ENCODE peak calls at places on chromosomes 7 and 10, in seven cellular contexts. U is mesenchymal stem cell, G is IMR-90, S is mesendoderm, C is neuronal stem cell, B is H1, X is H9. J is an unnamed sample.

GRCh38 chr7:7867835-7868234 is 100.8 kb upstream of the GLCCI1 start:
- DNase-seq in G (no peak), S (peak), C (no peak), U (no peak), X (no peak), B (no peak), J (no peak)

GRCh38 chr10:34666008-34666700 is 148.9 kb downstream of the PARD3 start:
- DNase-seq in B (no peak), X (no peak), U (peak), G (peak), S (peak), C (peak), J (peak)

GRCh38 chr10:55629792-55630490 is 731.1 kb downstream of the ZWINT start:
- DNase-seq in U (peak), S (peak), C (peak), B (no peak), G (peak), X (peak), J (no peak)

GRCh38 chr10:119378737-119379067 is 163.8 kb downstream of the RGS10 start:
- DNase-seq in S (no peak), C (no peak), G (no peak), U (no peak), X (no peak), B (no peak), J (no peak)

GRCh38 chr7:141381794-141382453 is 169.3 kb upstream of the AGK start:
- DNase-seq in S (no peak), B (no peak), U (no peak), G (no peak), C (no peak), X (no peak), J (no peak)

GRCh38 chr10:114430688-114431413 is 26.5 kb upstream of the AFAP1L2 start:
- DNase-seq in S (no peak), C (no peak), U (no peak), G (no peak), B (no peak), X (no peak), J (no peak)

GRCh38 chr10:129098517-129098916 is 368.5 kb upstream of the MGMT start:
- DNase-seq in C (no peak), U (no peak), X (no peak), G (no peak), S (no peak), B (no peak), J (no peak)

GRCh38 chr7:151871904-151872303 is 5.0 kb downstream of the PRKAG2 start:
- DNase-seq in G (no peak), X (no peak), B (no peak), C (no peak), U (no peak), S (no peak), J (no peak)

GRCh38 chr10:103759100-103759781 is 96.1 kb downstream of the SH3PXD2A start:
- DNase-seq in X (no peak), G (peak), S (no peak), C (no peak), U (peak), B (no peak), J (no peak)

GRCh38 chr7:84021292-84021898 is 173.2 kb downstream of the SEMA3A start:
- DNase-seq in G (peak), C (no peak), S (no peak), B (no peak), X (no peak), U (no peak), J (no peak)

GRCh38 chr10:97327348-97328294 is 6.9 kb downstream of the FRAT2 start:
- DNase-seq in X (no peak), C (no peak), U (no peak), G (no peak), S (no peak), B (no peak), J (no peak)

GRCh38 chr7:120052884-120053382 is 220.0 kb upstream of the KCND2 start:
- DNase-seq in B (no peak), C (no peak), U (peak), S (peak), G (peak), X (no peak), J (peak)

GRCh38 chr7:26485421-26486019 is 193.9 kb downstream of the SNX10 start:
- DNase-seq in C (no peak), X (no peak), S (no peak), B (no peak), G (no peak), U (peak), J (no peak)

GRCh38 chr10:132297521-132297920 is 10.2 kb downstream of the STK32C start:
- DNase-seq in S (no peak), B (no peak), C (no peak), U (no peak), X (peak), G (no peak), J (no peak)

GRCh38 chr10:30606313-30606712 is 23.2 kb downstream of the LYZL2 start:
- DNase-seq in S (no peak), X (no peak), G (no peak), C (no peak), B (no peak), U (no peak), J (no peak)

GRCh38 chr7:29078286-29078685 is 68.1 kb downstream of the CPVL start:
- DNase-seq in X (no peak), G (no peak), C (no peak), B (no peak), S (no peak), U (no peak), J (no peak)

GRCh38 chr7:23918856-23919255 is 208.8 kb downstream of the STK31 start:
- DNase-seq in U (peak), G (no peak), B (peak), S (peak), X (peak), C (no peak), J (peak)

GRCh38 chr7:50921114-50921513 is 138.4 kb upstream of the GRB10 start:
- DNase-seq in B (no peak), G (no peak), X (no peak), U (no peak), C (no peak), S (no peak), J (no peak)

GRCh38 chr7:110061387-110061786 is 1029.5 kb upstream of the LRRN3 start:
- DNase-seq in C (no peak), S (no peak), X (no peak), B (no peak), U (no peak), G (no peak), J (no peak)

GRCh38 chr10:94003496-94003895 is 9.8 kb downstream of the PLCE1 start:
- DNase-seq in S (no peak), G (no peak), U (no peak), B (no peak), C (no peak), X (no peak), J (no peak)

GRCh38 chr10:107701947-107702346 is 537.4 kb upstream of the SORCS1 start:
- DNase-seq in X (no peak), S (peak), C (no peak), B (no peak), G (peak), U (peak), J (no peak)

GRCh38 chr7:17289074-17289665 is 9.3 kb upstream of the AHR start:
- DNase-seq in G (peak), C (no peak), B (no peak), S (no peak), X (no peak), U (peak), J (no peak)

GRCh38 chr10:49609283-49610014 is 661 bp upstream of the SLC18A3 start:
- DNase-seq in G (no peak), S (no peak), U (no peak), B (no peak), C (no peak), X (peak), J (no peak)

GRCh38 chr10:3948843-3949242 is 163.8 kb upstream of the KLF6 start:
- DNase-seq in C (no peak), G (peak), U (no peak), S (no peak), X (no peak), B (no peak), J (no peak)

GRCh38 chr7:93575555-93576397 is 1.3 kb upstream of the CALCR start:
- DNase-seq in C (no peak), X (peak), U (no peak), G (no peak), S (peak), B (no peak), J (peak)

GRCh38 chr10:86443936-86444335 is 77.3 kb upstream of the GRID1 start:
- DNase-seq in C (no peak), X (no peak), U (peak), G (peak), B (no peak), S (no peak), J (no peak)

GRCh38 chr10:27713906-27714305 is 31.7 kb downstream of the MKX start:
- DNase-seq in G (no peak), U (no peak), C (no peak), X (no peak), B (no peak), S (no peak), J (no peak)

GRCh38 chr7:7175075-7175695 is 7.2 kb upstream of the C1GALT1 start:
- DNase-seq in B (no peak), S (no peak), U (no peak), X (no peak), G (no peak), C (no peak), J (peak)

GRCh38 chr10:5888843-5889623 is 660 bp downstream of the ANKRD16 start:
- DNase-seq in U (peak), X (peak), B (no peak), S (peak), C (peak), G (no peak), J (peak)
- H2BK120ac ChIP-seq in U (peak), X (no peak), B (no peak), S (peak), C (no peak), G (no peak), J (no peak)

DNA sequence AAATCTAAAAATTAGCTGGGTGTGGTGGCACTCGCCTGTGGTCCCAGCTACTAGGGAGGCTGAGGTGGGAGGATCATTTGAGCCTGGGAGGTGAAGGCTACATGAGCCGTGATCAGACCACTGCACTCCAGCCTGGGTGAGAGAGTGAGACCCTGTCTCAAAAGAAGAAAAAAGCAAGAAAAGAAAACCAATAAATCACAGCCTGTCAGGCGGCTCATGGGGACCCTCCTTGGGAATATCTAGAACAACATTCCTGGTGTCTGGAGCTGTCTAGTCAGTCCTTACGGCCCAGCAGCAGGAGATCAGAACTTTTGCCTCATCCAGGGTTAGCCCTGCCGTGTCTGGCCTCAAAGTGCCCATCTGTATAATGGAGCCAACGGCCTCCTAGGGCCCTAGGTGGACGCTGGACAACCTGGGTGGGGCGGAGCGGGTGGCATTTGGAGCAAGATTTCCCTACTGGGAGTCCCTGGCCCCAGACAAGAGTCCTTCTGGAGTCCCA is 130.7 kb upstream of the TNRC18 start:
- DNase-seq in G (no peak), C (no peak), S (peak), X (no peak), U (peak), B (no peak), J (peak)
- H3K18ac ChIP-seq in G (peak), C (peak), S (peak), X (no peak), U (peak), B (no peak), J (peak)

DNA sequence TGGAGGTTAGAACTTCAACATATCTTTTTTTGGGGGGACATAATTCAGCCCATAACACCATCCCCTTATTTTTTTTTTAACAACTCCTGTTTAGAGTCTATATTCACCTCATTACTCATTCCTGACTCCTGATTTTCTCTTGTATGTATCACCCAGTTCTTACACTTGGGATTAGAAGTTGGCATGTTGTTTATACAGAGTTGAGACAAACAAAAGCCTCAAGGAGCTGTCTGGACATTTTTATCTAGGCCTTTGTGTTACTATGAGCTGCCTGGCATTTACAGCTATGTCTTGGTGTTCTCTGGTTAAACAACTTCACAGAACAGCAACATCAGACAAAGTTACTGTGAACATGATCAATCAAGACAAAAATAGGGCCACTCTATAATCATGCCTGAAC is 517.5 kb downstream of the KIF20B start:
- DNase-seq in X (no peak), B (no peak), C (no peak), S (no peak), G (no peak), U (no peak), J (no peak)
- H2BK120ac ChIP-seq in X (no peak), B (no peak), C (no peak), S (no peak), G (no peak), U (no peak), J (no peak)

GRCh38 chr7:90648107-90648506 is 52.0 kb downstream of the CDK14 start:
- DNase-seq in C (no peak), U (no peak), X (no peak), S (no peak), B (no peak), G (no peak), J (no peak)
- H3K18ac ChIP-seq in C (no peak), U (no peak), X (no peak), S (no peak), B (no peak), G (no peak), J (no peak)

GRCh38 chr10:91164520-91165065 is 55.9 kb upstream of the PCGF5 start:
- DNase-seq in S (peak), U (peak), G (peak), B (no peak), X (no peak), C (no peak), J (peak)

GRCh38 chr10:91171485-91171884 is 49.0 kb upstream of the PCGF5 start:
- DNase-seq in S (no peak), U (no peak), B (no peak), C (no peak), G (no peak), X (no peak), J (no peak)

GRCh38 chr10:91163709-91164474 is 56.6 kb upstream of the PCGF5 start:
- DNase-seq in G (peak), X (peak), U (peak), S (peak), C (no peak), B (no peak), J (peak)

GRCh38 chr10:91170418-91170817 is 50.0 kb upstream of the PCGF5 start:
- DNase-seq in B (no peak), X (no peak), G (no peak), U (no peak), S (no peak), C (no peak), J (no peak)

GRCh38 chr10:91167406-91167805 is 53.1 kb upstream of the PCGF5 start:
- DNase-seq in X (no peak), S (no peak), C (no peak), B (no peak), G (no peak), U (no peak), J (peak)
- H2BK120ac ChIP-seq in X (no peak), S (no peak), C (no peak), B (no peak), G (no peak), U (no peak), J (no peak)

J was measured in trophoblast cell.